ENCODE peak calls at places on chromosome 16, in eight cellular contexts. A is mucosa of descending colon, U is AG04450, G is adrenal gland, Y is psoas muscle, S is heart right ventricle, E is tibial artery, L is transverse colon. O is an unnamed sample.

GRCh38 chr16:49003022-49003421 is 278.6 kb downstream of the CBLN1 start:
- DNase-seq in A (no peak), U (no peak), G (no peak), Y (no peak), S (no peak), E (no peak), L (no peak), O (no peak)

GRCh38 chr16:733382-734207 is 6.7 kb downstream of the HAGHL start:
- DNase-seq in A (no peak), U (no peak), G (peak), Y (no peak), S (no peak), E (no peak), L (no peak), O (no peak)

GRCh38 chr16:56451753-56452689 is 667 bp downstream of the OGFOD1 start:
- DNase-seq in A (peak), U (no peak), G (peak), Y (peak), S (peak), E (peak), L (peak), O (peak)

GRCh38 chr16:52812945-52813556 is 239.6 kb downstream of the CHD9NB start:
- DNase-seq in A (no peak), U (no peak), G (no peak), Y (no peak), S (no peak), E (no peak), L (no peak), O (peak)

GRCh38 chr16:57810197-57811024 is 8.1 kb upstream of the KIFC3 start:
- DNase-seq in A (peak), U (no peak), G (peak), Y (peak), S (peak), E (peak), L (peak), O (no peak)

GRCh38 chr16:14418795-14419225 is 211.2 kb downstream of the PARN start:
- DNase-seq in A (no peak), U (no peak), G (no peak), Y (no peak), S (no peak), E (peak), L (no peak), O (no peak)

GRCh38 chr16:30893744-30894539 is at the start of gene BCL7C:
- DNase-seq in A (peak), U (no peak), G (peak), Y (peak), S (peak), E (peak), L (peak), O (no peak)

GRCh38 chr16:12002447-12003006 is 26.0 kb downstream of the SNX29 start:
- DNase-seq in A (no peak), U (no peak), G (peak), Y (no peak), S (peak), E (no peak), L (no peak), O (no peak)

GRCh38 chr16:72442381-72443158 is 270.6 kb upstream of the PMFBP1 start:
- DNase-seq in A (no peak), U (no peak), G (no peak), Y (no peak), S (no peak), E (no peak), L (no peak), O (no peak)

GRCh38 chr16:68040506-68041288 is 17.6 kb downstream of the DUS2 start:
- DNase-seq in A (peak), U (peak), G (peak), Y (peak), S (peak), E (peak), L (peak), O (peak)

GRCh38 chr16:83955218-83956130 is 2.4 kb downstream of the OSGIN1 start:
- DNase-seq in A (no peak), U (no peak), G (peak), Y (no peak), S (peak), E (no peak), L (no peak), O (peak)

GRCh38 chr16:56193951-56194726 is 2.9 kb downstream of the GNAO1 start:
- DNase-seq in A (peak), U (no peak), G (peak), Y (peak), S (peak), E (peak), L (peak), O (no peak)

GRCh38 chr16:48574766-48575165 is 35.2 kb downstream of the N4BP1 start:
- DNase-seq in A (no peak), U (no peak), G (no peak), Y (no peak), S (no peak), E (no peak), L (no peak), O (no peak)

GRCh38 chr16:79767597-79768280 is 167.2 kb upstream of the MAF start:
- DNase-seq in A (peak), U (no peak), G (peak), Y (peak), S (no peak), E (peak), L (peak), O (no peak)

GRCh38 chr16:9797306-9797705 is 384.9 kb downstream of the GRIN2A start:
- DNase-seq in A (no peak), U (no peak), G (no peak), Y (no peak), S (peak), E (no peak), L (no peak), O (no peak)

GRCh38 chr16:56589141-56590039 is at the start of gene MT3:
- DNase-seq in A (peak), U (no peak), G (peak), Y (peak), S (no peak), E (no peak), L (peak), O (no peak)

GRCh38 chr16:47880653-47881052 is 275.1 kb downstream of the ABCC12 start:
- DNase-seq in A (no peak), U (no peak), G (no peak), Y (no peak), S (no peak), E (no peak), L (no peak), O (no peak)

GRCh38 chr16:72827907-72828306 is 220.0 kb downstream of the ZFHX3 start:
- DNase-seq in A (no peak), U (no peak), G (no peak), Y (no peak), S (no peak), E (no peak), L (no peak), O (no peak)

GRCh38 chr16:25235991-25236390 is 19.2 kb downstream of the AQP8 start:
- DNase-seq in A (no peak), U (no peak), G (no peak), Y (no peak), S (no peak), E (no peak), L (no peak), O (no peak)

GRCh38 chr16:23847938-23848337 is 12.2 kb downstream of the PRKCB start:
- DNase-seq in A (no peak), U (no peak), G (no peak), Y (no peak), S (no peak), E (no peak), L (no peak), O (no peak)

GRCh38 chr16:74450236-74450635 is 29.0 kb upstream of the CLEC18B start:
- DNase-seq in A (no peak), U (no peak), G (no peak), Y (no peak), S (no peak), E (no peak), L (no peak), O (no peak)

GRCh38 chr16:57985204-57986121 is 14.5 kb upstream of the CNGB1 start:
- DNase-seq in A (no peak), U (no peak), G (no peak), Y (peak), S (no peak), E (no peak), L (no peak), O (no peak)

GRCh38 chr16:69404275-69404805 is 18.5 kb upstream of the TERF2 start:
- DNase-seq in A (peak), U (no peak), G (peak), Y (no peak), S (peak), E (no peak), L (peak), O (no peak)

GRCh38 chr16:69406780-69407331 is 17.6 kb upstream of the CYB5B start:
- DNase-seq in A (no peak), U (no peak), G (no peak), Y (no peak), S (no peak), E (no peak), L (no peak), O (no peak)

GRCh38 chr16:69405326-69405725 is 19.1 kb upstream of the CYB5B start:
- DNase-seq in A (no peak), U (no peak), G (no peak), Y (no peak), S (no peak), E (no peak), L (no peak), O (no peak)

GRCh38 chr16:69407702-69408323 is 16.6 kb upstream of the CYB5B start:
- DNase-seq in A (no peak), U (no peak), G (no peak), Y (no peak), S (no peak), E (no peak), L (no peak), O (no peak)

GRCh38 chr16:69405757-69406156 is 18.7 kb upstream of the CYB5B start:
- DNase-seq in A (no peak), U (no peak), G (no peak), Y (no peak), S (no peak), E (no peak), L (no peak), O (no peak)
- TF ChIP-seq CTCF in A (no peak), U (no peak), G (no peak), Y (no peak), S (no peak), E (no peak), L (no peak), O (no peak)

DNA sequence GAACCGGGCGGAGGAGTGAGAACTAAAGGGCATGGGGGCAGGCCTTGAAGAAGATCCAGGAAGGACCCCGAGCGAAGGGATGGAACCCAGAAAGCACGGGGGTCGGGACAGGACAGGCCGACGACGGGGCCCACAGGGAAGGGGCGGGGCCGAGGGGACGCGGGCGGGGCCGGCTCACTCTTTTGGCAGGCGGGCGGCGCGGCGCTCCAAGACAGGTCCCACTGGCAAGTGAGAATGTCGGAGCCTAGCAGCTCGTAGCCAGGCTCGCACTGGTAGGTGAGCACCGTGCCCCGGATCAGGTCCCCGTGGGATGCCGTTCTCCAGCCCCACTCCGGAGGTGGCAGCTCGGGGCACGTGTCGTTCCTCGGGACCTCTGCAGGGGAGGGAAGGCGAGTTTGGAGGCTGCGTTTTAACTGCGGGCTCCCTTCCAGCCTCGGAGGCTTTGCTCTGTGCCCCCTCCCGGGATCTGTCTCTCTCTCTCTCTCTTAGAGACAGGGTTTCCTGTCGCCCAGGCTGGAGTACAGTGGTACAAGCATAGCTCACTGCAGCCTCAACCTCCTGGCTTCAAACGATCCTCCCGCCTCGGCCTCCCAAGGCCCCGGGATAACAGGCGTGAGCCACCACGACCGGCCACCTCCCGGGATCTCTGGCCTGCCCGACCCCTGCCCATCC is 13.7 kb upstream of the CDIPT start:
- DNase-seq in A (no peak), U (no peak), G (no peak), Y (no peak), S (no peak), E (no peak), L (no peak), O (no peak)
- H3K4me3 ChIP-seq in A (no peak), U (peak), G (peak), Y (peak), S (no peak), E (peak), L (peak), O (peak)

GRCh38 chr16:19179890-19180490 is 11.9 kb downstream of the SYT17 start:
- DNase-seq in A (peak), U (no peak), G (peak), Y (peak), S (peak), E (peak), L (peak), O (no peak)
- TF ChIP-seq CTCF in A (peak), U (peak), G (peak), Y (peak), S (peak), E (peak), L (peak), O (peak)

DNA sequence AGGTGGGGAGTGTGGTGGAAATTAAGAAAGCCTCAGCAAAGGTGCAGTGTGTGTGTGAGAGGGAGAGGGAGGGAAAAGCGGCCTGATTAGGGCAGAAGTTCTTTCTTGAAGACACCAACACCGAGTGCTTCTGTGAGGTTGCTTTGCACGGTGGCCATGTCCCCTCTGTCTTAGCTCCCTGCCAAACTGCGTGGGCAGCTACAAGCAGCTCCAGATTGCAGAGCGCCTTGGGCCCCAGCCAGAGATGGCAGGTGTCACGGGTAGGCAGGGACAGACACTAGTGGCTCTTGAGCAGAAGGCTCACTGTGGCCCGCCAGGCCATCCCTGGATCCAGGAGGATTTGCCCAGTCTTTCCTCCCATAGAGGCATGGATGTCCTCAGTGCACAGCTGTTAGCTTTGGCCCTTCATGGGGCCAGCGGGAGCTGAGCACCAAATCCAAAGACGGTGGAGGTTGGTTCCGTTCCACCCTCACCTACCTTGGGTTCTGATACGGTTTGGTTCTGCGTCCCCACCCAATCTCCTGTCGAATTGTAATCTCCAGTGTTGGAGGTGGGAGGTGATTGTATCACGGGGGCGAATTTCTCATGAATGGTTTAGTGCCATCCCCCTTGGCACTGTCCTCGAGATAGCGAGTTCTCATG is 21.4 kb downstream of the KIAA0513 start:
- DNase-seq in A (no peak), U (no peak), G (no peak), Y (peak), S (no peak), E (no peak), L (no peak), O (no peak)
- H3K4me3 ChIP-seq in A (no peak), U (no peak), G (no peak), Y (no peak), S (no peak), E (no peak), L (no peak), O (no peak)

DNA sequence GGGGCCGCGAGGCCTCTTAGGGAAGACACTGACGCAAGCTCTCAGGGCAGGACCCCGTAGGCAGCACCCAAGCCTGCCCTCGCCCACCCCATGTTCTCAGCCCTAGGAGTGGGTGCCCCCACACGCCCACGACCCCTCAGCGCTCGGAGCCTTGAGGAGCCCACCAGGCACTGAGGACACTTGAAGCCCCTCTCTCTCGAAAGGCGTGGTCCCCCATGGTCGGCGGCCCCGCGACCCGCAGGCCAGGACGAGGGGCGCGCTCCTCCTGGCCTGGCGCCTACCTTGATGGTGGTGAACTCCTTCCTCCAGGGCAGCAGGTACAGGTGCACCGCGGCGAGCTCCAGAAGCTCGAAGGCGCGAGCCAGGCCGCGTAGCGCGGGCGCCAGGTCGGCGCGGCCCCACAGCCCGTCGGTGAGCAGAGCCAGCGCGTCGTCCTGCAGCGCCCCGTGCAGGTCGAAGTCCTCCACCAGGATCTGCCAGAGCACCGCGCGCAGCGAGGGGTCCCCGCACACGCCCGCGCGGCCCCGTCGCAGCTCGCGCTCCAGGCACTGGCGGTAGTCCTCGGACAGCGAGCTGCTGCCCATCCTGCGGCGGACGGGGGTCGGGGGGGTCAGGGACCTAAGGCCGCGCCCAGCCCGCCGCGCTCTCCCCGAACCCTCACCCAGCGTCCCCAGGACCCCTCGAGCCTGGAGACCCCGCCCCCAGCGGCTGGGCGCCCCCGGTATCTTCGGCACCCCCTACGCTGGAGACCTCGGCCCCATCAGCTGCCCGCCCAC is 668 bp downstream of the SPATA2L start:
- DNase-seq in A (peak), U (no peak), G (no peak), Y (peak), S (no peak), E (no peak), L (peak), O (no peak)
- TF ChIP-seq CTCF in A (no peak), U (peak), G (no peak), Y (no peak), S (no peak), E (no peak), L (no peak), O (peak)

DNA sequence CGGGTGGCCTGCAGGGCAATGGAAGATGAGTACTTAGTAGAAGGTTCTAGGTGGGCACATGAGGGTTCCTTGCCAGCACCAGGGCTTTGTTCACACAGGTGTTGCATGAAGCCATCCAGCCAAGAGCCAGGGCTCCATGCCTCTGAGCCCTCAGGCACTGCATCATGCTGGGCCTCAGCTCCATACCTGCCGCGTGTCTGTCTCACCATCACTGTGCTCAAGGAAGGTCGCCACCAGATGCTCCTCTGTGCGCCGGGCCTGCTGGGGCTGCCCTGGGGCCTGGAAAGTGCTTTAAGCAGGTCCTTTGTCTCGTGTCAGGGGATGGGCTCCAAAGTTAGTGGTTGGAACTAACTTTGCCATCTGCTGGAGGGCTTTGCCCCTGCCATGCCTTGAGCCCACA is 25.6 kb downstream of the C16orf90 start:
- DNase-seq in A (no peak), U (no peak), G (no peak), Y (peak), S (no peak), E (no peak), L (no peak), O (no peak)
- H3K4me3 ChIP-seq in A (no peak), U (no peak), G (no peak), Y (no peak), S (no peak), E (no peak), L (no peak), O (no peak)

DNA sequence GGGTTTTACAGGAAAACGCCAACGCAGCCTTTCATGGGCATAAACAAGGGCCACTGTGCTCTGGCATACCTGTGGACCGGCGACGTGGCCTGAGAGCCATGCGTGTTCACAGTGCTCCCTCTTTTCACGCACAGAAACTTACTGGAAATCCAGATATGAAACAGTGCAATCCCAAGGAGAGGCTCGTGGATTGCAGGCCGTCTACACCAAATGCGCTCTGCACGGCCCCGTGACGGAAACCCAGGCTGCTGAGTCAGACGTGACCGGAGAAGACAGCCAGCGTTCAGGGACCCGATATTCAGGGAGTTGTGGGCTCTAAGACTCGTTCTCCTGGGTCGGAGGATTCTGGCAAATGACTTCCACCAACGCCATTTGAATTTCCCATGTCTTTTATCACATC is 129.2 kb downstream of the FOXL1 start:
- DNase-seq in A (no peak), U (no peak), G (no peak), Y (peak), S (no peak), E (no peak), L (no peak), O (no peak)
- TF ChIP-seq CTCF in A (no peak), U (no peak), G (no peak), Y (no peak), S (no peak), E (no peak), L (no peak), O (no peak)

GRCh38 chr16:21646091-21646490 is 6.3 kb downstream of the IGSF6 start:
- DNase-seq in A (no peak), U (no peak), G (peak), Y (no peak), S (no peak), E (no peak), L (no peak), O (no peak)

GRCh38 chr16:21644674-21645073 is 7.7 kb downstream of the IGSF6 start:
- DNase-seq in A (no peak), U (no peak), G (no peak), Y (no peak), S (no peak), E (no peak), L (no peak), O (no peak)

GRCh38 chr16:21643787-21644186 is 8.6 kb downstream of the IGSF6 start:
- DNase-seq in A (no peak), U (no peak), G (no peak), Y (no peak), S (no peak), E (no peak), L (no peak), O (no peak)

GRCh38 chr16:21646721-21647561 is 5.5 kb downstream of the IGSF6 start:
- DNase-seq in A (peak), U (no peak), G (no peak), Y (no peak), S (no peak), E (no peak), L (peak), O (no peak)

GRCh38 chr16:21645261-21645721 is 7.1 kb downstream of the IGSF6 start:
- DNase-seq in A (no peak), U (no peak), G (no peak), Y (no peak), S (no peak), E (no peak), L (no peak), O (no peak)
- H3K4me3 ChIP-seq in A (no peak), U (no peak), G (peak), Y (peak), S (no peak), E (peak), L (peak), O (no peak)

GRCh38 chr16:2030036-2030435 is 3.3 kb downstream of the NHERF2 start:
- DNase-seq in A (no peak), U (no peak), G (no peak), Y (no peak), S (no peak), E (no peak), L (no peak), O (no peak)
- TF ChIP-seq CTCF in A (no peak), U (no peak), G (no peak), Y (no peak), S (no peak), E (no peak), L (no peak), O (no peak)